ENCODE peak calls at places on chromosomes 12 and 14, in five cellular contexts. Y, D, C, J and B are unnamed samples.

GRCh38 chr14:55129086-55129427 is at the start of gene LGALS3:
- DNase-seq in Y (peak; percentile 84), D (no peak), C (no peak), J (peak; percentile 49), B (peak; percentile 26)

GRCh38 chr12:57868211-57868610 is 21.7 kb upstream of the CTDSP2 start:
- DNase-seq in Y (no peak), D (no peak), C (no peak), J (no peak), B (no peak)

GRCh38 chr12:124174406-124174805 is 120.5 kb upstream of the RFLNA start:
- DNase-seq in Y (no peak), D (no peak), C (no peak), J (no peak), B (no peak)

GRCh38 chr14:93036652-93037341 is 78.9 kb downstream of the ITPK1 start:
- DNase-seq in Y (no peak), D (no peak), C (no peak), J (no peak), B (no peak)

GRCh38 chr14:85333313-85333712 is 196.6 kb upstream of the FLRT2 start:
- DNase-seq in Y (no peak), D (peak; percentile 52), C (no peak), J (no peak), B (no peak)

GRCh38 chr12:80442426-80443222 is 1.4 kb upstream of the PTPRQ start:
- DNase-seq in Y (no peak), D (peak; percentile 5), C (no peak), J (no peak), B (no peak)

GRCh38 chr14:46215801-46216200 is 435.8 kb downstream of the RPL10L start:
- DNase-seq in Y (no peak), D (no peak), C (no peak), J (no peak), B (no peak)

GRCh38 chr14:33957993-33958392 is 7.1 kb upstream of the EGLN3 start:
- DNase-seq in Y (no peak), D (no peak), C (no peak), J (no peak), B (no peak)

GRCh38 chr14:104228716-104229620 is 90.6 kb downstream of the KIF26A start:
- DNase-seq in Y (no peak), D (no peak), C (no peak), J (no peak), B (no peak)

GRCh38 chr12:68521848-68522502 is 88.7 kb upstream of the RAP1B start:
- DNase-seq in Y (no peak), D (no peak), C (no peak), J (no peak), B (no peak)

GRCh38 chr14:59566725-59567124 is 9.9 kb downstream of the CCDC175 start:
- DNase-seq in Y (no peak), D (no peak), C (no peak), J (no peak), B (no peak)

GRCh38 chr12:26614217-26614616 is 218.8 kb downstream of the ITPR2 start:
- DNase-seq in Y (no peak), D (peak; percentile 62), C (no peak), J (no peak), B (no peak)

GRCh38 chr14:50045039-50045711 is 71.2 kb downstream of the VCPKMT start:
- DNase-seq in Y (peak; percentile 74), D (no peak), C (peak; percentile 39), J (peak; percentile 93), B (peak; percentile 67)

GRCh38 chr14:35390577-35391387 is 13.8 kb downstream of the NFKBIA start:
- DNase-seq in Y (peak; percentile 15), D (peak; percentile 80), C (no peak), J (no peak), B (no peak)

GRCh38 chr14:60622920-60623263 is 26.4 kb downstream of the SIX1 start:
- DNase-seq in Y (no peak), D (no peak), C (no peak), J (no peak), B (no peak)

GRCh38 chr12:52203126-52203921 is 11.5 kb upstream of the KRT80 start:
- DNase-seq in Y (peak; percentile 42), D (peak; percentile 87), C (no peak), J (no peak), B (no peak)

GRCh38 chr14:47269788-47270492 is 405.5 kb downstream of the MDGA2 start:
- DNase-seq in Y (no peak), D (peak; percentile 67), C (no peak), J (no peak), B (no peak)

GRCh38 chr12:46490635-46491034 is 118.1 kb upstream of the SLC38A2 start:
- DNase-seq in Y (no peak), D (no peak), C (no peak), J (no peak), B (no peak)

GRCh38 chr12:45648070-45648469 is 81.4 kb upstream of the ARID2 start:
- DNase-seq in Y (peak; percentile 20), D (no peak), C (no peak), J (no peak), B (no peak)

GRCh38 chr12:93010461-93010860 is 81.4 kb upstream of the EEA1 start:
- DNase-seq in Y (no peak), D (no peak), C (no peak), J (no peak), B (no peak)

GRCh38 chr12:119180380-119181040 is 1.8 kb downstream of the HSPB8 start:
- DNase-seq in Y (no peak), D (no peak), C (no peak), J (no peak), B (no peak)

GRCh38 chr14:37994846-37995372 is 212.8 kb upstream of the SSTR1 start:
- DNase-seq in Y (no peak), D (no peak), C (no peak), J (no peak), B (no peak)

GRCh38 chr14:92495041-92495440 is 18.5 kb upstream of the RIN3 start:
- DNase-seq in Y (no peak), D (peak; percentile 53), C (no peak), J (no peak), B (no peak)

GRCh38 chr12:79128956-79129355 is 264.4 kb downstream of the SYT1 start:
- DNase-seq in Y (no peak), D (no peak), C (no peak), J (no peak), B (no peak)

GRCh38 chr12:47777741-47778558 is 4.9 kb downstream of the SLC48A1 start:
- DNase-seq in Y (peak; percentile 49), D (no peak), C (no peak), J (no peak), B (no peak)

GRCh38 chr12:47779301-47779942 is 6.4 kb downstream of the SLC48A1 start:
- DNase-seq in Y (peak; percentile 88), D (peak; percentile 91), C (peak; percentile 82), J (peak; percentile 87), B (peak; percentile 86)

GRCh38 chr12:47777151-47777550 is 4.1 kb downstream of the SLC48A1 start:
- DNase-seq in Y (no peak), D (no peak), C (no peak), J (no peak), B (no peak)

GRCh38 chr12:47779943-47780504 is 7.0 kb downstream of the SLC48A1 start:
- DNase-seq in Y (no peak), D (no peak), C (no peak), J (no peak), B (no peak)

DNA sequence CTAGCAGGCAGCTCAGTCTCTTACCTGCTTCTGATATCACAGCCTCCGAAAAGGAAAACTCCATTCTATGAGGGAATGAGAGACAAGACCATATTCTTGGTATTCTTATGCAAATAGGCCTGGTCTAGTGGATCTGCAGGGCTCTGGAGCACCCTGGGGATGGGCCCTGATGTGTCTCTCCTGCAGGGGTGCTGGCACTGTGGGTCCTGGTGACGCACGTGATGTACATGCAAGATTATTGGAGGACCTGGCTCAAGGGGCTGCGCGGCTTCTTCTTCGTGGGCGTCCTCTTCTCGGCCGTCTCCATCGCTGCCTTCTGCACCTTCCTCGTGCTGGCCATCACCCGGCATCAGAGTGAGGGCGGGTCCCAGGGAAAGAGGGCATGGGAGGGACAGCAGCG is 5.8 kb downstream of the SLC48A1 start:
- DNase-seq in Y (no peak), D (no peak), C (no peak), J (no peak), B (no peak)
- H3K4me1 ChIP-seq in Y (peaks cover 75% of the 10 kb centered on the region), D (peaks cover 40% of the 10 kb centered on the region), C (peaks cover 4% of the 10 kb centered on the region), J (no peaks in the 10 kb centered on the region), B (peaks cover 12% of the 10 kb centered on the region)

GRCh38 chr12:111366075-111366474 is 2.8 kb downstream of the PHETA1 start:
- DNase-seq in Y (no peak), D (no peak), C (no peak), J (no peak), B (no peak)

GRCh38 chr12:111362687-111363475 is 6.0 kb downstream of the PHETA1 start:
- DNase-seq in Y (no peak), D (no peak), C (no peak), J (no peak), B (no peak)

GRCh38 chr12:111361073-111361716 is 7.7 kb downstream of the PHETA1 start:
- DNase-seq in Y (no peak), D (no peak), C (no peak), J (no peak), B (no peak)

GRCh38 chr12:111361717-111362576 is 6.9 kb downstream of the PHETA1 start:
- DNase-seq in Y (peak; percentile 29), D (no peak), C (no peak), J (no peak), B (no peak)

DNA sequence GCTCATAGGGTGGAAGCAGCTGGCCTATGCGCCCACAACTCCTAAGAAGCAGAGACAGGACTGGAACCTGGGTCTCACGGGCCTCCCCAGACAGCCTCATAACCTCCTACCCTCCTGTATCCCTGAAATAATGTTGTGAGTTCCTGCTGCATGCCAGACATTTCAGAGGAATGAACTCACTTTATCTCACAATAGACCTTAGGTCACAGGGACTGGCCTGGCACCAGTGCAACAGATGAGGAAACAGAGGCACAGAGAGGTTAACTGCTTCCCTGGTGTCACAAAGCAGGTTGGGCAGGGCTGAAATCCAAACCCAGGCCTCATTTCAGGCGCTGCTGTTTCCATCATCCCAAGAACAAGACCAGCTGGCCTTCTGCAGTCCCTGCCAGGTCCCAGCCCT is 5.3 kb downstream of the PHETA1 start:
- DNase-seq in Y (no peak), D (no peak), C (no peak), J (no peak), B (no peak)
- H3K4me3 ChIP-seq in Y (no peak overlapping the region), D (no peak overlapping the region), C (no peak overlapping the region), J (no peak overlapping the region), B (no peak overlapping the region)

DNA sequence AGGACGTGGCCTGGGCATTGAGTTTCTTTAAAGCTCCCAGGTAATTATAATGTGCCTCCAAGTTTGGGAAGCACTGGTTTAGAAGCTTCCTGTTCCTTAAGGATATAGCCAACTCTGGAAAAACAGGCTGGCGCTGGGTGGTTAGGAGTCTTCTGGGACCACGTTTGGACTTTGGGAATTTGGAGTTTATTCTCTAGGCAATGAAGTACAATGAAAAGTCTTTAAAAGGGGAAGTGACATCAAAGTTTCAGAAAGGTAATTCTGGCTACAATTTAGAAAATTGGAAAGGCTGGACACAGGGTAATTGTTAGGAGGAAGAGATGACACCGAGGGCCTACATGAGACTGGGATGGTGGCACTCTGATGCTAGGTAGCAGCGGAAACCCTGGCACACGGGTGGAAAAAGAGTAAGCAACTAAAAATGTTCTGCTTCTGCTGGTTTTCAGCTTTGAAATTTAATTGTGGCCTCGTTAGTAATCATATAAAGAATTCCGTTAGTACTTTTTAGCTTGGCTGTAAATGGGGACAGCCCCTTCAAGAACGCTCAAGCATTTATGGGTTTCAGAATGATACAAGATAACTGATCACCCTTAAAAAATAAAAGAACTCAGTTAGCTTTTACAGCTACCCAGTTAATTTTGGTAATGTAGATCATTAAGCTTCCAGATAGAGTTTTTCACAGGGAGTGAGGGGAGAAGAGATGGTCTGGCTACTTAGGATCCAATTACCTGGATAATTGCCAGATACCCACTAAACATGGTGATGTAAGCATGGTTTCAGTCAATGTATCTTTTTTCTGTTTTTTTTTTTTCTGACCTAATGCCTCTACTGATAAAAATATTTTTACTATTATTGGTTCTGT is 12.8 kb upstream of the DCP1B start:
- DNase-seq in Y (no peak), D (peak; percentile 12), C (no peak), J (no peak), B (no peak)
- H3K27me3 ChIP-seq in Y (no peaks in the 10 kb centered on the region), D (no peaks in the 10 kb centered on the region), C (no peaks in the 10 kb centered on the region), J (no peaks in the 10 kb centered on the region), B (no peaks in the 10 kb centered on the region)

GRCh38 chr12:62265511-62265910 is 5.3 kb downstream of the USP15 start:
- DNase-seq in Y (no peak), D (no peak), C (no peak), J (no peak), B (no peak)
- H3K4me1 ChIP-seq in Y (peaks cover 96% of the 10 kb centered on the region), D (peaks cover 20% of the 10 kb centered on the region), C (peaks cover 66% of the 10 kb centered on the region), J (no peaks in the 10 kb centered on the region), B (peaks cover 92% of the 10 kb centered on the region)